ENCODE peak calls at places on chromosome 16, in ten cellular contexts. G is sigmoid colon, T is ovary, V is SK-N-SH, J is tibial nerve, F is A549, A is transverse colon, I is upper lobe of left lung, P is esophagus muscularis mucosa, Z is HepG2. X is an unnamed sample. For H3K4me1, the result is how much of the 10 kb centered on the place peaks cover.

GRCh38 chr16:66375451-66375850 is 9.0 kb downstream of the CDH5 start:
- DNase-seq in P (no peak), A (no peak), F (no peak), G (no peak), V (no peak), Z (no peak), T (no peak), J (no peak), I (no peak), X (no peak)

GRCh38 chr16:642189-643049 is 791 bp downstream of the MCRIP2 start:
- DNase-seq in A (peak), J (no peak), V (peak), Z (peak), T (peak), F (no peak), I (peak), G (peak), P (no peak), X (peak)

GRCh38 chr16:66886346-66886745 is 6.0 kb downstream of the PDP2 start:
- DNase-seq in F (no peak), J (no peak), V (no peak), G (no peak), T (no peak), Z (no peak), A (no peak), I (no peak), P (no peak), X (no peak)

GRCh38 chr16:2026461-2027023 is at the start of gene NHERF2:
- DNase-seq in Z (no peak), V (peak), P (no peak), I (peak), A (peak), T (peak), G (no peak), J (no peak), F (no peak), X (peak)

GRCh38 chr16:87058728-87059250 is 258.4 kb downstream of the C16orf95 start:
- DNase-seq in J (no peak), T (peak), V (no peak), P (no peak), Z (no peak), A (no peak), I (no peak), F (no peak), G (peak), X (no peak)

GRCh38 chr16:49596699-49597291 is 223.2 kb downstream of the C16orf78 start:
- DNase-seq in A (no peak), V (peak), G (no peak), I (no peak), J (no peak), T (no peak), P (no peak), F (no peak), Z (no peak), X (peak)

GRCh38 chr16:23948949-23949392 is 113.2 kb downstream of the PRKCB start:
- DNase-seq in I (no peak), J (no peak), T (no peak), F (no peak), Z (no peak), G (no peak), V (no peak), P (no peak), A (peak), X (peak)

GRCh38 chr16:674968-675883 is at the start of gene RHBDL1:
- DNase-seq in Z (peak), T (no peak), V (peak), J (no peak), I (peak), F (no peak), P (no peak), A (peak), G (no peak), X (no peak)

GRCh38 chr16:70592106-70592571 is 54.2 kb upstream of the IL34 start:
- DNase-seq in T (no peak), F (no peak), I (peak), J (no peak), P (no peak), V (no peak), A (no peak), Z (no peak), G (peak), X (no peak)

GRCh38 chr16:73000020-73000906 is 47.7 kb downstream of the ZFHX3 start:
- DNase-seq in I (no peak), V (no peak), G (peak), A (no peak), J (peak), Z (peak), T (no peak), F (no peak), P (no peak), X (no peak)

GRCh38 chr16:90019543-90020259 is 445 bp upstream of the DBNDD1 start:
- DNase-seq in Z (peak), F (peak), I (peak), J (no peak), T (peak), A (peak), P (no peak), G (no peak), V (peak), X (peak)

GRCh38 chr16:86834451-86835035 is 256.2 kb downstream of the FOXL1 start:
- DNase-seq in I (peak), J (no peak), T (no peak), F (no peak), Z (no peak), P (no peak), A (no peak), G (peak), V (no peak), X (no peak)

GRCh38 chr16:80144191-80144590 is 396.6 kb upstream of the DYNLRB2 start:
- DNase-seq in J (no peak), F (no peak), A (no peak), T (no peak), G (no peak), V (no peak), P (no peak), I (no peak), Z (no peak), X (no peak)

GRCh38 chr16:51523400-51523799 is 372.3 kb upstream of the SALL1 start:
- DNase-seq in F (no peak), A (no peak), J (no peak), Z (no peak), T (no peak), G (no peak), P (no peak), V (no peak), I (no peak), X (no peak)

GRCh38 chr16:9527976-9528375 is 436.5 kb downstream of the HAPSTR1 start:
- DNase-seq in P (no peak), G (no peak), A (no peak), I (no peak), J (no peak), F (no peak), V (no peak), Z (no peak), T (no peak), X (no peak)

GRCh38 chr16:86381491-86381890 is 128.8 kb upstream of the FOXF1 start:
- DNase-seq in Z (no peak), A (no peak), V (no peak), T (no peak), F (no peak), P (no peak), J (no peak), I (no peak), G (peak), X (no peak)

GRCh38 chr16:86117756-86118155 is 218.8 kb downstream of the IRF8 start:
- DNase-seq in V (peak), T (no peak), I (no peak), J (no peak), P (no peak), A (no peak), G (peak), Z (no peak), F (no peak), X (no peak)

GRCh38 chr16:31215287-31216115 is 1.4 kb downstream of the PYDC1 start:
- DNase-seq in Z (peak), T (peak), A (peak), F (peak), J (no peak), V (peak), G (no peak), P (no peak), I (peak), X (peak)

GRCh38 chr16:73730496-73731090 is 566.0 kb upstream of the PSMD7 start:
- DNase-seq in P (peak), G (no peak), A (no peak), J (no peak), F (no peak), Z (no peak), V (no peak), I (no peak), T (no peak), X (no peak)

GRCh38 chr16:23235176-23235575 is 52.6 kb downstream of the SCNN1G start:
- DNase-seq in V (no peak), F (no peak), J (no peak), P (no peak), Z (no peak), T (no peak), I (no peak), A (no peak), G (no peak), X (no peak)

GRCh38 chr16:59169168-59169567 is 435.1 kb upstream of the GOT2 start:
- DNase-seq in F (no peak), A (no peak), P (no peak), G (no peak), T (no peak), J (no peak), V (no peak), Z (no peak), I (no peak), X (no peak)

GRCh38 chr16:50627419-50627818 is 53.7 kb downstream of the SNX20 start:
- DNase-seq in P (peak), J (no peak), V (peak), G (peak), T (peak), F (no peak), A (peak), Z (no peak), I (no peak), X (peak)

GRCh38 chr16:85862476-85863383 is 36.2 kb upstream of the IRF8 start:
- DNase-seq in P (no peak), T (no peak), G (no peak), J (no peak), F (no peak), A (no peak), I (no peak), Z (no peak), V (no peak), X (no peak)

GRCh38 chr16:81583893-81584705 is 139.5 kb downstream of the CMIP start:
- DNase-seq in F (peak), P (no peak), V (no peak), I (no peak), T (no peak), G (no peak), Z (no peak), J (no peak), A (peak), X (peak)

GRCh38 chr16:89793955-89794354 is 22.5 kb downstream of the FANCA start:
- DNase-seq in Z (no peak), P (no peak), G (no peak), F (no peak), A (no peak), I (no peak), J (no peak), T (no peak), V (no peak), X (no peak)

GRCh38 chr16:22262460-22262859 is 34.7 kb upstream of the POLR3E start:
- DNase-seq in F (no peak), P (no peak), A (no peak), Z (no peak), G (no peak), I (no peak), J (no peak), T (no peak), V (no peak), X (no peak)

GRCh38 chr16:62543516-62543915 is 507.3 kb upstream of the CDH8 start:
- DNase-seq in J (no peak), P (no peak), Z (no peak), I (no peak), F (no peak), V (no peak), A (no peak), G (no peak), T (no peak), X (no peak)

GRCh38 chr16:64629622-64630021 is 492.2 kb downstream of the CDH11 start:
- DNase-seq in I (no peak), P (no peak), V (no peak), Z (no peak), J (no peak), A (no peak), G (no peak), T (no peak), F (no peak), X (no peak)

GRCh38 chr16:3264137-3265036 is 8.0 kb upstream of the MEFV start:
- DNase-seq in F (peak), G (peak), Z (peak), T (peak), A (peak), V (peak), J (peak), P (peak), I (peak), X (peak)

GRCh38 chr16:6122401-6122800 is 1024.8 kb upstream of the EEF2KMT start:
- DNase-seq in I (no peak), T (no peak), V (no peak), A (no peak), G (no peak), J (no peak), F (no peak), P (no peak), Z (no peak), X (no peak)

GRCh38 chr16:64964126-64964540 is 157.7 kb downstream of the CDH11 start:
- DNase-seq in I (no peak), T (no peak), J (no peak), A (no peak), Z (no peak), F (no peak), V (no peak), P (no peak), G (no peak), X (no peak)

GRCh38 chr16:16189842-16190241 is 33.5 kb downstream of the ABCC6 start:
- DNase-seq in Z (no peak), G (no peak), I (no peak), P (no peak), F (no peak), V (no peak), T (no peak), J (no peak), A (no peak), X (no peak)

GRCh38 chr16:22684282-22685161 is 129.4 kb upstream of the HS3ST2 start:
- DNase-seq in A (no peak), Z (no peak), G (no peak), V (no peak), P (no peak), F (no peak), J (no peak), I (no peak), T (no peak), X (no peak)

DNA sequence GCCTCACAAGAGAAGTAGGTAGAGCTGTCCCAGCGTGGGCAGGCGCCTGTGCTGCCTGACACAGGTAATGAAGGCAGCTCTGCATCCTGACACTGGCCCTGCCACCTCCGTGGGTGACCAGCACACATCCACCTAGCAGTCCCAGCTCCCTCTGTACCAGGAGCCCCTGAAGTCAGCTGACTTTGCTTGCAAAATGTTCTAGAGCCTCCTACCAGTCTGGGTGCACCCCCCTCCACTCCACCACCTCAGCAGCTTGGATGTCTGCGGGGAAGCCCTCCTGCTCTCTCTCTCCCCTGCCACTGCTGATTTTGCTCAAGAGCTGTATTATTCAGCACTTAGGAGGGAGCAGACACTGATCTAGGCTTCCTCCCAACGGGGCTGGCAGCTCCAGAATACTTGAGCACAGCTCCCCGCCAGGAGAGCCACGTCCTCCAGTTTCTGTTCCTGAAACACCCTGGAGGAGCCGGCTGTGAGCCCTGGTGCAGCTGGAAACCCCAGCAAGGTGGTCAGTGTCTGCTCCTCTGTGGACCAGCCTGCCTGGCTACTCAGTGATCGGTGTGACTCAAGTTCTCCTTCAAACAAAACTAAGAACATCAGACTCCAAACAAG is 1.0 kb downstream of the RNF166 start:
- DNase-seq in I (peak), F (no peak), P (no peak), V (no peak), J (no peak), Z (no peak), T (no peak), A (peak), G (no peak), X (no peak)
- H3K4me1 ChIP-seq in I (half or more), F (under half), P (half or more), V (under half), J (under half), Z (half or more), T (under half), A (under half), G (under half), X (under half)

DNA sequence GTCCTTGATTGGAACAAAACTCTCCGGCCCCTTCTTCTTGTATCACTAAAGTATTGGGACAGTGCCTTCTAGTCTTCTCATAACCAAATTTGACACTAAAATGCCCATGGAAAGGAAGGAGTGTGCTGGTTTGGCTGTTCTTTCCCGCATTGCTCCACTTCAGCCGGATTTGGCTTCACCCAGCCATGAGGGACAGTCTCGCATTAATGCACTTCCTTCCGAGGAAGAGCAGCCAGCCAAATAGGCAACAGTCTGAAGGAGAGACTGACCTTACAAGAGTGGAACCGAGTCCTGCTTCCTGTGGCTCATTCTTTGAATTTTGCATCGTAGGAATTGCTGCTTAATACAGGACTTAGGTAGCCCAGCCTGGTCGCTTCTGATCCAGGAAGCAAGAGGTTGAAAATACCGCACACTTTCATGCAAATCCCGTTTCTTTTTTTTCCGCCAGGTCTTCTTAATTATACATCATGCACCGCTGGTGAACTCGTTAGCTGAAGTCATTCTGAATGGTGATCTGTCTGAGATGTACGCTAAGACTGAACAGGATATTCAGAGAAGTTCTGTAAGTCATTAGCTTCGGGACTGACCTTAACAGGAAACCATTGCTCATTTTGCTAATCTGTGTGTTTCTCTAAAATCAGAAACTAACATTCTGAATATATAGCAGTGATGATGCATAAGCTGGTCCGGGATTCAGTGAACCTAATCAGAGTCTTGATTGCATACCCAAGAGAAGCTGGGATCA is 38.2 kb downstream of the CLEC16A start:
- DNase-seq in Z (no peak), P (no peak), J (no peak), A (no peak), I (no peak), T (no peak), V (no peak), G (no peak), F (no peak), X (no peak)
- TF ChIP-seq EP300 in Z (no peak), P (no peak), J (no peak), A (no peak), I (no peak), T (no peak), V (no peak), G (no peak), F (no peak), X (no peak)

GRCh38 chr16:53090591-53091507 is 36.1 kb downstream of the CHD9 start:
- DNase-seq in P (peak), V (peak), J (peak), A (peak), Z (peak), G (peak), F (no peak), T (peak), I (peak), X (peak)

GRCh38 chr16:53091508-53092211 is 36.9 kb downstream of the CHD9 start:
- DNase-seq in Z (no peak), G (peak), A (peak), V (peak), J (no peak), T (no peak), I (peak), P (no peak), F (no peak), X (peak)

GRCh38 chr16:53094013-53094630 is 39.3 kb downstream of the CHD9 start:
- DNase-seq in G (peak), Z (no peak), F (peak), I (peak), V (no peak), A (peak), J (no peak), P (no peak), T (no peak), X (peak)

GRCh38 chr16:53090271-53090590 is 35.4 kb downstream of the CHD9 start:
- DNase-seq in F (no peak), T (no peak), Z (no peak), I (no peak), P (no peak), G (no peak), V (no peak), A (no peak), J (no peak), X (no peak)

GRCh38 chr16:53093162-53093744 is 38.5 kb downstream of the CHD9 start:
- DNase-seq in V (no peak), A (no peak), I (no peak), Z (no peak), T (no peak), J (no peak), G (no peak), P (no peak), F (no peak), X (no peak)
- H3K27ac ChIP-seq in V (peak), A (peak), I (peak), Z (no peak), T (no peak), J (peak), G (peak), P (peak), F (peak), X (peak)

GRCh38 chr16:61148930-61149329 is 887.3 kb downstream of the CDH8 start:
- DNase-seq in Z (peak), J (no peak), F (no peak), P (no peak), G (no peak), T (no peak), I (no peak), A (no peak), V (no peak), X (no peak)
- H3K4me1 ChIP-seq in Z (under half), J (under half), F (under half), P (under half), G (under half), T (under half), I (under half), A (under half), V (under half), X (under half)

GRCh38 chr16:57541754-57542435 is 548 bp upstream of the ADGRG5 start:
- DNase-seq in J (no peak), T (no peak), G (no peak), V (no peak), F (no peak), I (no peak), A (no peak), P (no peak), Z (no peak), X (no peak)

GRCh38 chr16:57540906-57541753 is 1.3 kb upstream of the ADGRG5 start:
- DNase-seq in P (no peak), Z (no peak), I (no peak), G (no peak), F (no peak), A (no peak), V (peak), J (no peak), T (no peak), X (peak)

GRCh38 chr16:57540387-57540786 is 2.1 kb upstream of the ADGRG5 start:
- DNase-seq in F (no peak), Z (no peak), G (no peak), A (no peak), I (no peak), V (no peak), P (no peak), T (no peak), J (no peak), X (peak)

GRCh38 chr16:57548424-57548823 is 6.0 kb downstream of the ADGRG5 start:
- DNase-seq in F (no peak), P (no peak), V (no peak), J (no peak), T (no peak), A (no peak), G (no peak), I (no peak), Z (no peak), X (no peak)

DNA sequence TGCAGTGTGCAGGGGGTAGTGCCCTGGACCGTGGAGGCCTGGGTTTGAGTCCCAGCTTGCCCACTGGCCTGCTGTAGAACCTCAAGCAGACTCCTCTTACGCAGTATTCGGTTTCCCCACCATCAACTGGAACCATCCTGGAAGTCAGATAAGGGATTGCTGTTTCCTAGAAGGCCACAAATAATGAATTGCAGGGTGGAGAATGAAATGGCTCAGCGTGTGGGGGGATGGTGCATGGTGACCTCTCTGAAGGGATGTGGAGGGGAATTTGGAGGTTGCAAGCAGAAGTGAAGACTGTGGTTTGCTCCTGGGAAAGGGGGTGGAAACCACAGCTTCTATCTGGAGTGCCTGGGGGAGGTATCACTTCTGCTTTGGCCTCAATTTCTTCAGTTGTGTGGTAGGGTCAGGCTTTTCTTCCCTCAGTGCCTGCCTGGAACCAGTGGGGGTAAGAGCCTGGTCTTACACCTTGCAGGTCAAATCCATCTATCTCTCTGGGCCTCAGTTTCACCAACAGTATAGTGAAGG is 1.7 kb downstream of the ADGRG5 start:
- DNase-seq in V (no peak), A (peak), I (no peak), T (no peak), G (no peak), P (no peak), J (no peak), F (no peak), Z (no peak), X (no peak)
- TF ChIP-seq EP300 in V (no peak), A (no peak), I (no peak), T (no peak), G (no peak), P (no peak), J (no peak), F (no peak), Z (no peak), X (no peak)

X was measured in stomach.